ENCODE peak calls at places on chromosomes 4 and X, in five cellular contexts. X is SK-N-SH, A is OCI-LY7, G is GM23248, Q is hepatocyte. C is an unnamed sample. For H3K9me2 and H3K4me1, the result is how much of the 10 kb centered on the place peaks cover.

GRCh38 chr4:131302108-131302507 is 1847.0 kb upstream of the PCDH10 start:
- DNase-seq in A (no peak), Q (no peak), X (no peak), G (no peak), C (no peak)

GRCh38 chrX:134600714-134601113 is 57.6 kb downstream of the PLAC1 start:
- DNase-seq in X (no peak), Q (no peak), G (peak), A (no peak), C (peak)

GRCh38 chr4:176593943-176594342 is 198.8 kb downstream of the VEGFC start:
- DNase-seq in A (no peak), Q (no peak), X (no peak), G (no peak), C (no peak)

GRCh38 chr4:111959202-111959601 is 186.1 kb upstream of the FAM241A start:
- DNase-seq in A (no peak), X (no peak), G (peak), Q (peak), C (no peak)

GRCh38 chrX:68183612-68184214 is 249.6 kb downstream of the OPHN1 start:
- DNase-seq in A (no peak), X (peak), Q (peak), G (peak), C (no peak)

GRCh38 chr4:21470531-21470930 is 478.0 kb downstream of the KCNIP4 start:
- DNase-seq in Q (peak), A (no peak), G (peak), X (peak), C (no peak)

GRCh38 chr4:70518716-70519115 is 347 bp downstream of the AMTN start:
- DNase-seq in G (no peak), A (no peak), X (no peak), Q (no peak), C (no peak)

GRCh38 chr4:120754590-120754989 is 167.9 kb downstream of the PRDM5 start:
- DNase-seq in A (no peak), Q (no peak), G (no peak), X (no peak), C (no peak)

GRCh38 chrX:9525511-9526248 is 60.8 kb downstream of the TBL1X start:
- DNase-seq in X (no peak), G (no peak), Q (no peak), A (peak), C (no peak)

GRCh38 chr4:38090450-38091246 is 130.4 kb downstream of the PTTG2 start:
- DNase-seq in X (no peak), A (no peak), Q (no peak), G (no peak), C (no peak)

GRCh38 chr4:124939908-124940307 is 227.4 kb upstream of the ANKRD50 start:
- DNase-seq in G (no peak), X (no peak), Q (no peak), A (no peak), C (no peak)

GRCh38 chr4:48931459-48931858 is 24.9 kb upstream of the OCIAD2 start:
- DNase-seq in X (no peak), A (no peak), Q (no peak), G (peak), C (no peak)

GRCh38 chrX:51148848-51149247 is 183.8 kb upstream of the NUDT10 start:
- DNase-seq in X (no peak), G (no peak), Q (peak), A (peak), C (no peak)

GRCh38 chrX:53223068-53223693 is 1.8 kb downstream of the KDM5C start:
- DNase-seq in G (peak), X (no peak), Q (no peak), A (no peak), C (peak)

GRCh38 chr4:181289203-181289602 is 954.0 kb upstream of the TENM3 start:
- DNase-seq in X (no peak), A (no peak), G (no peak), Q (no peak), C (no peak)

GRCh38 chr4:39613093-39613656 is 25.5 kb downstream of the SMIM14 start:
- DNase-seq in G (peak), Q (no peak), X (no peak), A (no peak), C (peak)

GRCh38 chr4:8862800-8863758 is 8.6 kb downstream of the HMX1 start:
- DNase-seq in G (no peak), X (no peak), Q (no peak), A (no peak), C (no peak)

GRCh38 chr4:76212851-76213414 is 691 bp downstream of the SCARB2 start:
- DNase-seq in Q (no peak), A (no peak), G (peak), X (peak), C (no peak)

DNA sequence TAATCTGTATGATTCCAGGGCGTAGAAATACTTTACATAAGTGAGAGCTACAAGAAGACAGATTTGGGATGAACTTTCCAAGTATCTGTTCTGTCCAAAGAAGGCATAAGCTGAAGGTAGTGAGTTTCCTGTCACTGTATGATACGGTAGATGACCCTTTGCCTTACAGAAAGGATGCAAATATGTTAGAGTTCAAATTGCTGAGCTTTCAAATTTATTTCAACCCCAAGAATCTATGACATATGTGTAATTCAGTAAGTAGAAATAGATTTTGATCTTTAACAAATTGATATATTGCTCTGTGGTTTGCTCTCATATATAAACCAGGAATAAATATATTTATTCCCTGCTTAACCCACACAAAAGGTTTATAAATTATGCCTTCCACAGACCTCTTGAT is 16.5 kb downstream of the DIPK2B start:
- DNase-seq in A (no peak), G (no peak), Q (no peak), X (no peak), C (no peak)
- H3K9me2 ChIP-seq in A (under half), G (under half), Q (under half), X (under half), C (under half)

GRCh38 chr4:4861592-4862551 is 2.4 kb downstream of the MSX1 start:
- DNase-seq in X (no peak), A (no peak), G (no peak), Q (no peak), C (no peak)
- H3K4me1 ChIP-seq in X (under half), A (under half), G (under half), Q (under half), C (under half)

GRCh38 chrX:152821145-152821765 is 9.3 kb downstream of the CETN2 start:
- DNase-seq in X (peak), A (peak), Q (peak), G (peak), C (peak)

GRCh38 chrX:152823657-152824056 is 6.9 kb downstream of the CETN2 start:
- DNase-seq in A (no peak), G (no peak), Q (no peak), X (no peak), C (no peak)

GRCh38 chrX:152819732-152820131 is 10.8 kb downstream of the CETN2 start:
- DNase-seq in Q (no peak), X (no peak), G (peak), A (no peak), C (no peak)

GRCh38 chrX:152822383-152823086 is 8.0 kb downstream of the CETN2 start:
- DNase-seq in G (peak), Q (no peak), A (no peak), X (no peak), C (no peak)

DNA sequence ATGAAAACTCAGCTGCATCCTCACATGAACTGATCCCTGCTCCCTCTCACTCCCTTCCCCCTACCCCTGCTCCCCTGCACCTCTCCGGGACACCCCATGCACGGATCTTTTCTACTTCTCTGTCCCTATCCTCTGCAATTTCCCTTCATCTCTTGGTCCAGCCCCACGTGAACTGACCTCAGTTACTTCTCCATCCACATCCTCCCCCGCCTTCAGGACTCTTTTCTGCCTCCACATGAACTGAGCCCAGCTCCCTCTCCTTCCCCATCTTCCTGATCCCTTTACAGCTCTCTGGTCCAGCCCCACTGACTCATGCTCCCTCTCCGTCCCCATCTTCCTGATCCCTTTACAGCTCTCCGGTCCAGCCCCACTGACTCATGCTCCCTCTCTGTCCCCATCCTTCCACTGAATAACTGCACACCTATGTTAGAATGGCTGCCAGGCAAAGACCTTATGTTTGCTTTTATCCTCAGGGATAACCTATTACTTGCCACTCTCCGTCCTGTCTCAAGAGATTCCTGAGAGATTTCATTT is 5.6 kb downstream of the CETN2 start:
- DNase-seq in X (no peak), Q (peak), G (peak), A (no peak), C (no peak)
- H3K9me2 ChIP-seq in X (under half), Q (under half), G (under half), A (under half), C (under half)

GRCh38 chrX:129705377-129705925 is 33.3 kb upstream of the XPNPEP2 start:
- DNase-seq in A (no peak), X (no peak), G (no peak), Q (no peak), C (no peak)

GRCh38 chrX:129706395-129707072 is 32.2 kb upstream of the XPNPEP2 start:
- DNase-seq in Q (no peak), G (no peak), X (peak), A (no peak), C (no peak)

GRCh38 chrX:129701624-129702069 is 37.1 kb upstream of the XPNPEP2 start:
- DNase-seq in G (peak), X (no peak), Q (no peak), A (no peak), C (no peak)

GRCh38 chrX:129705988-129706387 is 32.8 kb upstream of the XPNPEP2 start:
- DNase-seq in G (no peak), A (no peak), X (no peak), Q (no peak), C (no peak)

DNA sequence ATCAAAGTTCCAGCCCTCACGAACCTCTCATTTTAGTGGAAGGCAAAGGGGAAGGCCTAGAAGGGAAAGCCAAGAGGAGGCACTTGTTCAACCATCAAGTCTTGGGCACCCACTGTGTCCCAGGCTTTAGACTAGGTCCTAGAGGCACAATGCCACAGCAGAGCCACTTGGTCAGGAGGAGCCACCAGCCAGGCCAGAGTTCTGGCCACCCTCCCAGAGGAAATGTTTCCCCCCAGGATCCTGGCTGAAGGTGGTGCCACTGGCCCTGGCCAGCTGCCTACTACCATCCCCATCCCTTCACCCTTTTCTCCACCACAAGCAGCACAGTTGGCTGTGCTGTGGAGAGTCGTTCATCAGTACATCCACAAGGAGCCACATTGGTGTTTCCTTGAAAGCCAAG is 34.3 kb upstream of the XPNPEP2 start:
- DNase-seq in A (no peak), G (no peak), X (no peak), Q (no peak), C (no peak)
- H3K4me1 ChIP-seq in A (under half), G (under half), X (under half), Q (under half), C (under half)

DNA sequence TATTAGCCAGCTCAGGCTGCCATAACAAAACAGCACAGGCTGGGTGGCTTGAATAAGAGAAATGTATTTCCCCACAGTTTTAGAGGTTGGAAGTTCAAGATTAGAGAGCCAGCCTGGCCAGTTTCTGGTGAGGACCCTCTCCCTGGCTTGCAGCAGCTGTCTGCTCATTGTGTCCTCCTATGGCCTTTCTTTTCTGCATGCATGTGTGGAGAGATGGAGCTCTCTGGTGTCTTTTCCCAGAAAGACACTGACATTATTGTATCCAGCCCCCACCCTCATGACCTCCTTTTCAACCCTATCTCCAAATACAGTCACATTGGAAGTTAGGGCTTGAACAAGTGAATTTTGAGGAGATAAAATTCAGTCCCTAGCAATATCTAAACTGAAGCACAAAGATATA is 263.8 kb upstream of the PABPC4L start:
- DNase-seq in Q (no peak), X (no peak), A (no peak), G (no peak), C (no peak)
- H3K9me2 ChIP-seq in Q (under half), X (under half), A (under half), G (under half), C (under half)